ENCODE peak calls at places on chromosomes 16 and 17, in seven cellular contexts. X is tibial nerve, C is IMR-90, Y is A549, N is GM12891, G is ovary, K is suprapubic skin. V is an unnamed sample.

GRCh38 chr16:67311607-67312449 is 14.7 kb downstream of the KCTD19 start:
- DNase-seq in C (peak), X (no peak), Y (peak), K (no peak), N (no peak), G (no peak), V (no peak)

GRCh38 chr16:74949309-74949708 is 35.6 kb downstream of the WDR59 start:
- DNase-seq in G (no peak), K (no peak), N (no peak), C (no peak), X (no peak), Y (no peak), V (no peak)

GRCh38 chr17:50459081-50459676 is 9.5 kb downstream of the CHAD start:
- DNase-seq in Y (peak), G (no peak), N (no peak), C (peak), X (no peak), K (no peak), V (no peak)

GRCh38 chr17:78548725-78549124 is 28.5 kb downstream of the DNAH17 start:
- DNase-seq in G (no peak), Y (no peak), C (no peak), K (no peak), N (no peak), X (no peak), V (no peak)

GRCh38 chr17:78484300-78485159 is 92.7 kb downstream of the DNAH17 start:
- DNase-seq in X (no peak), G (no peak), N (peak), Y (peak), K (no peak), C (no peak), V (no peak)

GRCh38 chr17:78676415-78677302 is 99.5 kb upstream of the DNAH17 start:
- DNase-seq in X (no peak), G (no peak), N (no peak), C (no peak), Y (no peak), K (no peak), V (no peak)

GRCh38 chr17:9817086-9817485 is 4.8 kb downstream of the GSG1L2 start:
- DNase-seq in K (no peak), Y (peak), C (peak), G (no peak), N (no peak), X (no peak), V (no peak)

GRCh38 chr16:73319747-73320146 is 271.8 kb upstream of the ZFHX3 start:
- DNase-seq in G (no peak), N (no peak), K (no peak), C (no peak), Y (no peak), X (no peak), V (no peak)

GRCh38 chr16:11073407-11073806 is 129.0 kb downstream of the CLEC16A start:
- DNase-seq in G (no peak), Y (no peak), C (no peak), K (no peak), X (no peak), N (no peak), V (no peak)

GRCh38 chr16:89360760-89361435 is 129.5 kb downstream of the ANKRD11 start:
- DNase-seq in X (no peak), N (no peak), G (no peak), K (no peak), C (no peak), Y (no peak), V (no peak)

GRCh38 chr17:31369266-31369665 is 22.2 kb upstream of the RAB11FIP4 start:
- DNase-seq in N (no peak), X (no peak), C (peak), G (no peak), K (no peak), Y (no peak), V (no peak)

GRCh38 chr16:64292953-64293352 is 828.9 kb downstream of the CDH11 start:
- DNase-seq in N (no peak), C (no peak), K (no peak), X (no peak), Y (no peak), G (no peak), V (no peak)

GRCh38 chr17:47119746-47120520 is 69.2 kb downstream of the CDC27 start:
- DNase-seq in K (no peak), C (peak), Y (no peak), G (no peak), N (no peak), X (no peak), V (no peak)

GRCh38 chr17:59785091-59785799 is 77.8 kb downstream of the VMP1 start:
- DNase-seq in K (no peak), Y (peak), G (no peak), X (no peak), C (no peak), N (no peak), V (no peak)

GRCh38 chr16:19843371-19843770 is 41.3 kb downstream of the GPRC5B start:
- DNase-seq in K (no peak), N (no peak), C (peak), Y (no peak), G (no peak), X (no peak), V (no peak)

GRCh38 chr16:11596572-11597226 is 10.0 kb upstream of the LITAF start:
- DNase-seq in G (peak), Y (no peak), X (no peak), C (no peak), K (no peak), N (no peak), V (no peak)

GRCh38 chr16:89185062-89185751 is 13.7 kb downstream of the CDH15 start:
- DNase-seq in K (no peak), C (no peak), N (no peak), X (no peak), Y (no peak), G (no peak), V (no peak)

GRCh38 chr17:31163091-31163781 is 68.5 kb downstream of the NF1 start:
- DNase-seq in X (no peak), N (no peak), C (no peak), G (no peak), K (no peak), Y (no peak), V (no peak)

GRCh38 chr16:80006175-80006895 is 405.8 kb upstream of the MAF start:
- DNase-seq in X (no peak), N (no peak), K (no peak), C (peak), G (peak), Y (peak), V (no peak)

GRCh38 chr16:21097151-21097550 is 53.5 kb downstream of the DNAH3 start:
- DNase-seq in C (peak), Y (no peak), X (no peak), N (no peak), G (no peak), K (no peak), V (no peak)

GRCh38 chr17:58328195-58329034 is at the start of gene TSPOAP1:
- DNase-seq in K (no peak), X (no peak), N (no peak), Y (no peak), G (no peak), C (no peak), V (no peak)

DNA sequence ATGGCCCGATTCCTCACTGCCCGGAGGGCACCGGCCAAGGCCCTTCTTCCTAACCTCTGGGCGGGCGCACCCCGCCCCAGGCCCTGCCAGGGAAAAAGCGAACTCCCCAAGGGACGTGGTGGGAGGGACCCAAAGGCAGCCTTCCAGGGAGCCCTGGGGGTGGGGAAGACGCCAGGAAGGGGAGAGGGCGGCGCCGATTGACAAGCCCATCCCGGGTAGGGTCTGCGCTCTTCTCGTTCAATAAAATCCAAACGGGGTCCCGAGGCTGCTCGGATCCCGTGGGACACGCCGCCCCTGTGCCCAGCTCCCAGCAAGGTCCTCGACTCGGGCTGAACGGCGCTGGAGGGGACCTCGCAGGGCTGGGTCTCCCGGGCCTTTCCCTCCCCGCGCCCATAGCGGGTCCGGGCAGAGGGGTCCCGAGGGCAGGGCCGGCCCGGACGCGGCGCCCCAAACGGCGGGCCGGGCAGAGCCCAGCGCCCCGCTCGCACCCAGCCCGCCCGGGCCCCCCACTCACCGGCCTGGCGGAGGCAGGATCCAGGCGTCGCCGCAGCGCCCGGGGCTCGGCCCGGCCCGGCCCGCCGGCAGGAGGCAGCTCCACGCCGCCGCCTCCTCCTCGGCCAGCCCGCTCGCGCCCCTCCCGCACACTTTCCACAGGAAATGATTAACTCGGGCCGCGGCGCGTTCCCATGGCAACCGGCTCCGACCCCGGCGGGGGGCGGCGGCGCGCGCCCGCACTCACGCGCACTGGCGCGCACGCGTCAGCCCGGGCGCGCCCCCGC is at the start of gene KIFC3:
- DNase-seq in K (peak), Y (peak), G (peak), X (peak), C (peak), N (peak), V (no peak)
- TF ChIP-seq POLR2A in K (no peak), Y (no peak), G (peak), X (no peak), C (peak), N (no peak), V (no peak)

GRCh38 chr17:72639711-72640110 is 452.8 kb downstream of the SLC39A11 start:
- DNase-seq in K (no peak), Y (no peak), N (no peak), X (no peak), C (no peak), G (no peak), V (no peak)
- TF ChIP-seq POLR2A in K (no peak), Y (no peak), N (no peak), X (no peak), C (no peak), G (no peak), V (no peak)

DNA sequence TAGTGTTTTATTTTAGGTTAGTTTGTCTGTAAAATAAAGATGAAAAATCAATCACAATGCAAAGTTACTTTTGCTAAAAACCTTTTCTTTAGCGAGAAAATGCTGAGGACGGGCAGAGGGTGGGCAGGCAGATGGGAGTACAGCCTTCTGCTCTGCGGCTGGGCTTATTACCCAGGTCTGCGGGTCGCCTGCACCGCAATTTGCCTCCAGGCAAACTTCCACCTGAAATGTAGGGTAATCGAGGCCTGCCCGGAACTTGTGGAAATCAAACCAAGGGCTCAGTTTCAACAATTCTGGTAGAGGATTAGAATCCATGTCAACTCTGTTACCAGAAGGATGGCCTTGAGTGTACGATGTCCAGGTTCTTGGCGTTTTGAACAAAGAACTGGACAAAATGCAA is 22.3 kb upstream of the MMD start:
- DNase-seq in N (no peak), G (no peak), C (no peak), K (no peak), X (no peak), Y (no peak), V (no peak)
- TF ChIP-seq POLR2A in N (no peak), G (no peak), C (no peak), K (no peak), X (no peak), Y (no peak), V (no peak)

DNA sequence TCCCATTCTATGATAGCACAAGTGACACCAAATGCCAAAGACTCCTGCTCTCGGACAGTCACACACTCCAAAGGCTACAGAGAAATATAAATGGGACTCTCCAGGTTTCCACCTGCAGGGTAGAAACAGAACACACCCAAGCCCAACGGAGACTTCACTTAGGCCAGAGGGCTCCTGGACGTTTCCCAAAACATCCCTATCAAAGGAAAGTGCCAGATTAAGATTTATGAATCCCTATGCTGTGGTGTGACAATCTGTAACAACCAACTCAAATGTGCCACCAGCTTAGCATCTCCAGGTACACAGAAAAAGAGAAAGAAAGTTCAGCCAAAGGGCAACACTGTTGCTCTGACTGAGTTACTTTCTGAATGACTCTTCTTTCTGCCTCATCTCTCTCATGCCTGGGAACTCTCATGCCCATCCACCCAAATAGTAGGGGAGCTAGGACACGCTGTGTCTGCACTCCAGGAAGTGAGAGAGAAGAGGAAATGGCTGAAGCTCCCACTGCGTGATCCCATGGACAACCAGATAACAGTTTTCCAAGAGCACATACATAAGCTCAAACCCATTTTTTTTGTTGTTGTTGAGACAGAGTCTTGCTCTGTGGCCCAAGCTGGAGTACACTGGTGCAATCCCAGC is 49.7 kb downstream of the SMG6 start:
- DNase-seq in X (no peak), N (peak), Y (no peak), G (no peak), C (no peak), K (no peak), V (no peak)
- TF ChIP-seq POLR2A in X (no peak), N (no peak), Y (no peak), G (no peak), C (no peak), K (no peak), V (no peak)

GRCh38 chr17:57328109-57328882 is 72.0 kb downstream of the MSI2 start:
- DNase-seq in G (no peak), C (peak), X (no peak), N (no peak), K (no peak), Y (no peak), V (no peak)

GRCh38 chr17:57326348-57326747 is 70.0 kb downstream of the MSI2 start:
- DNase-seq in G (no peak), K (no peak), C (no peak), Y (no peak), X (no peak), N (no peak), V (no peak)

GRCh38 chr17:57324646-57325045 is 68.3 kb downstream of the MSI2 start:
- DNase-seq in C (no peak), N (no peak), X (no peak), Y (no peak), K (no peak), G (no peak), V (no peak)

GRCh38 chr17:57327176-57327970 is 71.0 kb downstream of the MSI2 start:
- DNase-seq in Y (no peak), C (no peak), N (no peak), K (no peak), X (no peak), G (no peak), V (no peak)

DNA sequence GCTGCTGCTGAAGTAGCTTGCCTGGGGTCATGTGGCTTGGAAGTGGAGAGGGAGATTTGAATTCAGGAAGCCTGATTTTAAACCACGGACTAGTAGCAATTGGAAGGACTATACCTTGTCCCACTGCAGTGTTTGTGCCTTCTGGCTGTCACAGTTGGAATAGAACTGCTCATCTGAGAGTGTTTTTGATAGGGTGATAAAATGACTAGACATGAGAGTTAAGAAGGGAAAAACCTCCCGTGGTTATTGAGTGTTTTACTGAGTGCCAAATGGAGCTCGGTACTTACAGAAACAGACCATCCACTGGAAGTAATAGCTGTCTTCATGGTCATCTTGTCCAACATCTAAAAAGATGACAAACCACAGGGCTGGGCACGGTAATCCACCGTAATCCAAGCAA is 70.4 kb downstream of the MSI2 start:
- DNase-seq in C (no peak), N (no peak), G (no peak), X (no peak), Y (no peak), K (no peak), V (no peak)
- TF ChIP-seq POLR2A in C (no peak), N (no peak), G (no peak), X (no peak), Y (no peak), K (no peak), V (no peak)

DNA sequence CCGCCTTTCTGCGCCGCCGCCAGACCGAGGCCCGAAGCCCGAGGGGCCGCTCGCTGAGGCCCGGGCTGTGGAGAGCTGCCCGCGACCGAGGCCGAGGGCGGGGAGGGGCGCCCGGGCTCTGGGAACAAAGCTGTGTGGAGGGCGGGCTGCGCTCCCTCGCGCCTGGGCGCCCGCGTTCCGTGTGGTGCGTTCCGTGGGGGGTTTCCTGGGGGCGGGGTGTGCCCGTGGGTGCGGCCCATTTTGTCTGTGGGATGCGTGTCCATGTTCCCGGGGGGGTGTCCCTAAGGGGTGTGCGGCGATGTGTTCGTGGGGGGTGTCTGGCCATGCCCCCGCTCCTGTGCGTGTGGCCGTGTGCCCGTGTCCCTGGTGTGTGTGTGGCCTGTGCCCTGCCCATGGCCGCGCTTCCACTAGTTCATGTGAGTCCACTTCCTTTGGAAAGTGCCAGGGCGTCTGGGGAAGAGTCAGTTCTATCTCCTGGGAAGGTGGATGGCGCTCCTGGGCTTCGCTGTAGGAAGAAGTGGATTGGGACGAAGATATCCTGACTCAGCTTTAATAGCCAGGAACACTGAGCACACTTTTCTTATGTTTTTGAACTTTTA is 520 bp downstream of the JPT2 start:
- DNase-seq in C (peak), N (no peak), G (peak), X (peak), K (no peak), Y (peak), V (peak)
- TF ChIP-seq POLR2A in C (no peak), N (peak), G (no peak), X (no peak), K (no peak), Y (no peak), V (no peak)

GRCh38 chr16:9610727-9611126 is 519.3 kb downstream of the HAPSTR1 start:
- DNase-seq in Y (peak), C (no peak), N (no peak), G (no peak), K (no peak), X (no peak), V (no peak)
- TF ChIP-seq POLR2A in Y (no peak), C (no peak), N (no peak), G (no peak), K (no peak), X (no peak), V (no peak)

GRCh38 chr16:30761928-30762902 is at the start of the genes CFAP119 and RNF40:
- DNase-seq in N (peak), G (peak), Y (peak), K (peak), C (peak), X (peak), V (peak)
- TF ChIP-seq POLR2A in N (peak), G (peak), Y (peak), K (peak), C (peak), X (peak), V (peak)

V was measured in breast epithelium.